ENCODE peak calls at places on chromosomes 11 and 22, in ten cellular contexts. Z is AG04450; V is osteocyte; A is right cardiac atrium; N is AG09319; F is keratinocyte; H is stimulated activated CD8-positive, alpha-beta memory T cell treated with anti-CD3 and anti-CD28 coated beads, Interleukin-4, amount 100 ng/mL, for 24 hours; R is stimulated activated effector memory CD8-positive, alpha-beta T cell treated with anti-CD3 and anti-CD28 coated beads, Interleukin-12 subunit alpha, Interleukin-12 subunit beta, amount 100 ng/mL, for 72 hours; E is activated CD8-positive, alpha-beta memory T cell treated with anti-CD3 and anti-CD28 coated beads, Interleukin-2, amount 50 U/mL, for 4 hours; T is body of pancreas. B is an unnamed sample.

GRCh38 chr11:71250512-71251158 is 1.7 kb downstream of the SHANK2 start:
- DNase-seq in R (no peak), F (no peak), Z (no peak), A (no peak), T (no peak), N (no peak), V (no peak), H (no peak), E (no peak), B (no peak)

GRCh38 chr11:17528181-17528691 is 16.0 kb downstream of the USH1C start:
- DNase-seq in E (peak), R (peak), T (peak), A (peak), F (no peak), N (no peak), V (no peak), Z (no peak), H (peak), B (peak)

GRCh38 chr22:37472418-37473006 is 13.7 kb downstream of the MFNG start:
- DNase-seq in V (no peak), R (no peak), A (no peak), F (no peak), T (peak), E (peak), H (peak), Z (no peak), N (no peak), B (no peak)

GRCh38 chr11:60786811-60787567 is 1.9 kb downstream of the MS4A10 start:
- DNase-seq in F (no peak), R (no peak), Z (peak), T (peak), E (no peak), H (no peak), V (no peak), A (peak), N (no peak), B (no peak)

GRCh38 chr11:124865902-124866851 is 945 bp downstream of the ROBO3 start:
- DNase-seq in Z (no peak), R (peak), T (peak), H (peak), F (no peak), E (peak), A (peak), N (no peak), V (no peak), B (no peak)

GRCh38 chr11:11268706-11269105 is 84.3 kb downstream of the CSNK2A3 start:
- DNase-seq in E (no peak), H (no peak), V (no peak), R (no peak), N (no peak), Z (no peak), F (no peak), T (no peak), A (no peak), B (no peak)

GRCh38 chr11:47523491-47524199 is 29.3 kb downstream of the CELF1 start:
- DNase-seq in F (peak), T (peak), R (no peak), A (no peak), H (no peak), E (peak), V (no peak), N (no peak), Z (peak), B (no peak)

GRCh38 chr11:80593981-80594380 is 1153.2 kb upstream of the TENM4 start:
- DNase-seq in H (no peak), V (no peak), N (no peak), R (no peak), F (peak), Z (no peak), A (no peak), E (no peak), T (no peak), B (no peak)

GRCh38 chr22:38017272-38017920 is 33.0 kb upstream of the SOX10 start:
- DNase-seq in R (no peak), H (no peak), T (peak), Z (no peak), E (no peak), A (peak), F (no peak), V (no peak), N (peak), B (no peak)

GRCh38 chr11:122666743-122667142 is 11.2 kb downstream of the UBASH3B start:
- DNase-seq in T (no peak), H (no peak), R (no peak), F (no peak), N (no peak), Z (no peak), A (no peak), E (no peak), V (no peak), B (no peak)

GRCh38 chr22:20187777-20188566 is 37.1 kb upstream of the CCDC188 start:
- DNase-seq in N (no peak), V (no peak), H (no peak), F (no peak), R (no peak), Z (no peak), A (no peak), T (no peak), E (no peak), B (no peak)

GRCh38 chr11:82191690-82192089 is 542.0 kb downstream of the FAM181B start:
- DNase-seq in F (no peak), E (no peak), H (no peak), A (no peak), R (no peak), Z (no peak), N (no peak), V (no peak), T (peak), B (no peak)

GRCh38 chr11:120884290-120885020 is 139.4 kb upstream of the TBCEL start:
- DNase-seq in T (no peak), A (no peak), E (no peak), Z (no peak), R (no peak), N (no peak), F (no peak), H (no peak), V (no peak), B (no peak)

GRCh38 chr11:66593650-66594049 is 665 bp downstream of the CCS start:
- DNase-seq in T (no peak), V (no peak), F (no peak), A (no peak), R (no peak), N (no peak), Z (no peak), E (no peak), H (no peak), B (no peak)

GRCh38 chr11:15770798-15771414 is 585.4 kb downstream of the SOX6 start:
- DNase-seq in A (peak), Z (peak), R (no peak), E (no peak), H (no peak), V (no peak), F (no peak), T (peak), N (no peak), B (no peak)

GRCh38 chr11:1891831-1892115 is at the start of gene PRR33:
- DNase-seq in E (no peak), N (no peak), F (no peak), R (no peak), H (no peak), Z (no peak), V (no peak), T (no peak), A (no peak), B (no peak)

GRCh38 chr22:40204331-40205116 is 26.8 kb downstream of the TNRC6B start:
- DNase-seq in A (no peak), F (no peak), E (no peak), T (no peak), V (peak), H (no peak), N (peak), Z (no peak), R (no peak), B (no peak)

GRCh38 chr11:130037881-130038601 is 31.7 kb upstream of the APLP2 start:
- DNase-seq in A (no peak), N (no peak), V (peak), R (no peak), T (no peak), Z (no peak), F (no peak), E (no peak), H (no peak), B (peak)

GRCh38 chr11:76161261-76161961 is 44.9 kb downstream of the WNT11 start:
- DNase-seq in F (no peak), R (no peak), H (no peak), T (no peak), Z (no peak), A (peak), E (no peak), V (no peak), N (no peak), B (no peak)

GRCh38 chr22:26466196-26466595 is 17.4 kb downstream of the HPS4 start:
- DNase-seq in V (no peak), E (no peak), R (no peak), Z (no peak), T (no peak), A (no peak), N (no peak), F (no peak), H (no peak), B (no peak)

GRCh38 chr22:38075105-38075825 is 8.7 kb downstream of the SLC16A8 start:
- DNase-seq in H (no peak), E (no peak), F (no peak), Z (no peak), V (no peak), R (no peak), A (no peak), N (no peak), T (no peak), B (no peak)

GRCh38 chr22:39665661-39666431 is 95.3 kb downstream of the CACNA1I start:
- DNase-seq in F (no peak), E (no peak), A (no peak), N (no peak), T (no peak), V (no peak), H (no peak), Z (no peak), R (no peak), B (no peak)

GRCh38 chr22:20148414-20148813 is 2.4 kb downstream of the CCDC188 start:
- DNase-seq in E (no peak), R (no peak), N (no peak), T (no peak), F (no peak), H (no peak), A (no peak), Z (no peak), V (no peak), B (no peak)

GRCh38 chr11:118921929-118922744 is 3.6 kb downstream of the BCL9L start:
- DNase-seq in R (no peak), A (peak), N (peak), V (no peak), Z (no peak), H (no peak), F (no peak), E (no peak), T (peak), B (no peak)

B was measured in NK-92 treated with Interleukin-12 subunit alpha and Interleukin-12 subunit beta, amount 100 ng/mL, for 24 hours.